ENCODE peak calls at places on chromosomes 7 and 10, in eight cellular contexts. X, Q, R, A, W, U, B and E are unnamed samples.

GRCh38 chr10:21517134-21517982 is 8.1 kb downstream of the SKIDA1 start:
- DNase-seq in X (peak), Q (no peak), R (peak), A (no peak), W (peak), U (no peak), B (peak), E (peak)

GRCh38 chr10:71927669-71928592 is 36.3 kb upstream of the CHST3 start:
- DNase-seq in X (peak), Q (no peak), R (no peak), A (peak), W (peak), U (no peak), B (no peak), E (peak)

GRCh38 chr7:29771081-29771832 is 35.1 kb upstream of the WIPF3 start:
- DNase-seq in X (no peak), Q (no peak), R (no peak), A (no peak), W (no peak), U (no peak), B (no peak), E (no peak)

GRCh38 chr10:132690821-132691610 is 94.9 kb downstream of the NKX6-2 start:
- DNase-seq in X (no peak), Q (no peak), R (peak), A (no peak), W (no peak), U (no peak), B (no peak), E (no peak)

GRCh38 chr10:4132216-4132556 is 347.2 kb upstream of the KLF6 start:
- DNase-seq in X (no peak), Q (no peak), R (no peak), A (no peak), W (no peak), U (no peak), B (no peak), E (no peak)

GRCh38 chr7:95330194-95331003 is 6.1 kb upstream of the PON1 start:
- DNase-seq in X (peak), Q (no peak), R (no peak), A (no peak), W (no peak), U (no peak), B (no peak), E (no peak)

GRCh38 chr10:80144302-80145131 is 12.0 kb downstream of the PLAC9 start:
- DNase-seq in X (no peak), Q (no peak), R (peak), A (no peak), W (peak), U (peak), B (no peak), E (peak)

GRCh38 chr7:21944616-21945373 is 904 bp downstream of the CDCA7L start:
- DNase-seq in X (peak), Q (no peak), R (peak), A (no peak), W (peak), U (peak), B (no peak), E (peak)

GRCh38 chr10:62492012-62492869 is 118.1 kb downstream of the ZNF365 start:
- DNase-seq in X (peak), Q (no peak), R (no peak), A (no peak), W (no peak), U (no peak), B (no peak), E (peak)

GRCh38 chr10:27413387-27413786 is 90.7 kb upstream of the RAB18 start:
- DNase-seq in X (no peak), Q (no peak), R (peak), A (no peak), W (no peak), U (no peak), B (no peak), E (no peak)

GRCh38 chr10:74021248-74022055 is 23.5 kb downstream of the VCL start:
- DNase-seq in X (peak), Q (no peak), R (no peak), A (peak), W (no peak), U (no peak), B (no peak), E (no peak)

GRCh38 chr7:106165328-106165727 is 53.2 kb upstream of the SYPL1 start:
- DNase-seq in X (peak), Q (no peak), R (no peak), A (no peak), W (no peak), U (no peak), B (no peak), E (no peak)

DNA sequence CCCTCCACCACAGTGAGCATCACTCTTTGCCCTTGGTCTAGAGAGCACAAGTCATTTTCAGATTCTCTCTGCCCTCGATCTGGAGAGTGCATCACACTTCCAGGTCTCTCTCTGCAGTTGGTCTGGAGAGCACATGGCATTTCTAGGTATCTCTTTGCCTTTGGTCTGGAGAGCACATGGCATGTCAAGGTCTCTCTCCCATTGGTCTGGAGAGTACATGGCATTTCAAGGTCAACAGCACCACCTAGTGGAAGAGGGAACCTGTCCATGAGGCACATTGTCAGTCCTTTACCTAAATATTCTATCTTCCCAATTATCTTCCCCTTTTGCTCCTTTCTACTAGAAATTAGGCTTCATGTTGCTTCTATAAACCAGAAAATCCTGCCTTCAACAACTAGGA is 1139.4 kb downstream of the XPNPEP1 start:
- DNase-seq in X (peak), Q (peak), R (peak), A (no peak), W (peak), U (no peak), B (no peak), E (peak)
- TF ChIP-seq CTCF in X (peak), Q (peak), R (peak), A (peak), W (peak), U (no peak), B (no peak), E (no peak)

GRCh38 chr7:66114743-66115727 is at the start of gene CRCP:
- DNase-seq in X (peak), Q (peak), R (peak), A (peak), W (peak), U (peak), B (peak), E (peak)
- TF ChIP-seq CTCF in X (peak), Q (peak), R (no peak), A (peak), W (no peak), U (peak), B (peak), E (no peak)

GRCh38 chr10:23194471-23194965 is 2.4 kb downstream of the PTF1A start:
- DNase-seq in X (no peak), Q (no peak), R (no peak), A (no peak), W (no peak), U (no peak), B (no peak), E (no peak)

GRCh38 chr10:23193435-23194074 is 1.4 kb downstream of the PTF1A start:
- DNase-seq in X (no peak), Q (no peak), R (no peak), A (no peak), W (no peak), U (no peak), B (no peak), E (no peak)

GRCh38 chr10:23191764-23192395 is at the start of gene PTF1A:
- DNase-seq in X (no peak), Q (no peak), R (no peak), A (no peak), W (no peak), U (no peak), B (no peak), E (no peak)

GRCh38 chr10:23192396-23192740 is 256 bp downstream of the PTF1A start:
- DNase-seq in X (no peak), Q (no peak), R (peak), A (no peak), W (no peak), U (no peak), B (no peak), E (no peak)

DNA sequence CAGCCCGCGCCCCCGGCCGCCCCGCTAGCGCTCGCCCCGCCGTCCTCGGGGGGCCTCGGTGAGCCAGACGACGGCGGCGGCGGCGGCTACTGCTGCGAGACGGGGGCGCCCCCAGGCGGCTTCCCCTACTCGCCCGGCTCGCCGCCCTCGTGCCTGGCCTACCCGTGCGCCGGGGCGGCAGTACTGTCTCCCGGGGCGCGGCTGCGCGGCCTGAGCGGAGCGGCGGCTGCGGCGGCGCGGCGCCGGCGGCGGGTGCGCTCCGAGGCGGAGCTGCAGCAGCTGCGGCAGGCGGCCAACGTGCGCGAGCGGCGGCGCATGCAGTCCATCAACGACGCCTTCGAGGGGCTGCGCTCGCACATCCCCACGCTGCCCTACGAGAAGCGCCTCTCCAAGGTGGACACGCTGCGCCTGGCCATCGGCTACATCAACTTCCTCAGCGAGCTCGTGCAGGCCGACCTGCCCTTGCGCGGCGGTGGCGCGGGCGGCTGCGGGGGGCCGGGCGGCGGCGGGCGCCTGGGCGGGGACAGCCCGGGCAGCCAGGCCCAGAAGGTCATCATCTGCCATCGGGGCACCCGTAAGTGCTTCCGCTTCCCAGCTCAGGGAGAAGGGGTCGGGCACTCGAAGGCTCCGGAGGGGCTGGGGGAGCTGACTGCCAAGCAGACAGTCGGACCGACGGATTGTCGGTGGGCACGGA is 776 bp downstream of the PTF1A start:
- DNase-seq in X (no peak), Q (no peak), R (peak), A (no peak), W (no peak), U (no peak), B (no peak), E (no peak)
- TF ChIP-seq CTCF in X (no peak), Q (no peak), R (no peak), A (no peak), W (no peak), U (no peak), B (no peak), E (no peak)

DNA sequence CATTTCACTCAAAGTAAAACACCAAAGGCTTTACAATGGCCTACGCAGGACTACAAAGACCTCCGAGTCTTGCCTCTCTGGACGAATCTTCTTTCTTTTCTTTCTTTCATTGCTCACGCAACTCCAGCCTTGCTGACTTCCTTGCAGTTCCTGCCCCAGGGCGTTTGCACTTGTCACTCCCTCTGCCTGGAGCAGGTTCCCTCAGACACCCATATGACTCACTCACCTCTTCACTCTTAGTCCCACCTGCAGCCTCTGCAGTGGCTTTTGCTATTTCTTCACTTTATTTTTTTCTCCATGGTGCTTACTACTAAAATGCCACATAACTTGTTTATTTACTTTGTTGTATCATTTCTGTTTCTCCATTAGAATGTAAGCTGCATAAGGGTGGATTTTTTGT is 33.1 kb downstream of the GHRHR start:
- DNase-seq in X (no peak), Q (no peak), R (no peak), A (no peak), W (no peak), U (no peak), B (no peak), E (peak)
- TF ChIP-seq CTCF in X (no peak), Q (no peak), R (no peak), A (no peak), W (no peak), U (no peak), B (no peak), E (no peak)

GRCh38 chr10:86648706-86649426 is 5.5 kb upstream of the OPN4 start:
- DNase-seq in X (peak), Q (no peak), R (no peak), A (peak), W (peak), U (peak), B (peak), E (no peak)
- TF ChIP-seq CTCF in X (no peak), Q (no peak), R (no peak), A (no peak), W (no peak), U (no peak), B (no peak), E (no peak)

GRCh38 chr10:34994565-34995142 is 95.5 kb downstream of the CUL2 start:
- DNase-seq in X (peak), Q (peak), R (peak), A (peak), W (peak), U (peak), B (peak), E (peak)
- TF ChIP-seq CTCF in X (peak), Q (peak), R (peak), A (peak), W (peak), U (peak), B (peak), E (peak)

DNA sequence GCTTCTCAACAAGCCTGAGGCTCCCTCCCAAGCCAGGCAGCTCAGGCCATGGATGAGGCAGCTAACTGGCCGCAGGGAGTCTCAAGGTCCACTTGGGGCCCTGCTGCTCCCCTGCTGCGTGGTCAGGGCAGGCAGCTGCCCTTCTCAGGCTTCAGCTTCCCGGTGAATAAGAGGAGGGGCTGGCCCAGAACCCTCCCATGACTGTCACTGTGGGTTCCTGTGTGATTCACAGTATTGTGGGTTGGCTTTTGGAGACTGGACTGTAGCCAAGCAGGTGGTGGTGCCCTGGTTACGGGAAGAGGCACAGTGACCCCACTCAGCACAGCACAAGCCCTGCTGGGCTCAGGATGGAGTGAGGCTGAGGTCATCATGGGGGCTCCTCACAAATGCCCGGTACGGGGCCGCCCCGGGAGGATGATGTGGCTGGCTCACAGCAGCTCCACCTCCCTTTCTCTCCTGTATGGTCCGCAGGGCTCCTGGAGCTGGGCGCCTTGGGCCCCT is 189.8 kb downstream of the HECW1 start:
- DNase-seq in X (peak), Q (no peak), R (no peak), A (no peak), W (no peak), U (no peak), B (no peak), E (peak)
- TF ChIP-seq CTCF in X (no peak), Q (no peak), R (no peak), A (no peak), W (no peak), U (no peak), B (no peak), E (no peak)